ENCODE peak calls at places on chromosomes 1 and 21, in five cellular contexts. One of them, this sample, is unnamed.

GRCh38 chr21:43884012-43884860 is 19.2 kb downstream of the AGPAT3 start:
- DNase-seq in mesenchymal stem cell: peak; percentile 54
- DNase-seq in H9: peak; percentile 73
- DNase-seq in neuronal stem cell: no peak
- DNase-seq in H1: no peak
- DNase-seq in this sample: no peak

GRCh38 chr1:164767257-164768044 is 208.5 kb downstream of the PBX1 start:
- DNase-seq in mesenchymal stem cell: peak; percentile 87
- DNase-seq in neuronal stem cell: no peak
- DNase-seq in H1: no peak
- DNase-seq in H9: no peak
- DNase-seq in this sample: peak; percentile 98

GRCh38 chr21:44984428-44984791 is 44.6 kb downstream of the SLX9 start:
- DNase-seq in mesenchymal stem cell: no peak
- DNase-seq in H9: no peak
- DNase-seq in H1: no peak
- DNase-seq in neuronal stem cell: no peak
- DNase-seq in this sample: no peak

GRCh38 chr1:67586596-67586995 is 98.4 kb upstream of the GADD45A start:
- DNase-seq in H1: no peak
- DNase-seq in neuronal stem cell: no peak
- DNase-seq in H9: no peak
- DNase-seq in mesenchymal stem cell: no peak
- DNase-seq in this sample: peak; percentile 56

GRCh38 chr1:59560807-59561450 is 253.8 kb upstream of the HOOK1 start:
- DNase-seq in H9: no peak
- DNase-seq in neuronal stem cell: no peak
- DNase-seq in mesenchymal stem cell: no peak
- DNase-seq in H1: no peak
- DNase-seq in this sample: no peak

GRCh38 chr1:9494936-9495758 is 44.1 kb upstream of the SLC25A33 start:
- DNase-seq in neuronal stem cell: peak; percentile 68
- DNase-seq in H9: peak; percentile 79
- DNase-seq in mesenchymal stem cell: peak; percentile 35
- DNase-seq in H1: peak; percentile 38
- DNase-seq in this sample: peak; percentile 32

GRCh38 chr1:25197982-25198681 is 34.2 kb downstream of the SYF2 start:
- DNase-seq in H9: no peak
- DNase-seq in mesenchymal stem cell: no peak
- DNase-seq in H1: no peak
- DNase-seq in neuronal stem cell: no peak
- DNase-seq in this sample: no peak

GRCh38 chr1:38817958-38818705 is 41.4 kb downstream of the RRAGC start:
- DNase-seq in H1: no peak
- DNase-seq in neuronal stem cell: peak; percentile 76
- DNase-seq in mesenchymal stem cell: peak; percentile 31
- DNase-seq in H9: peak; percentile 79
- DNase-seq in this sample: no peak

GRCh38 chr21:27429612-27430361 is 462.9 kb upstream of the ADAMTS5 start:
- DNase-seq in H1: no peak
- DNase-seq in neuronal stem cell: no peak
- DNase-seq in H9: no peak
- DNase-seq in mesenchymal stem cell: peak; percentile 90
- DNase-seq in this sample: peak; percentile 83

GRCh38 chr1:89199515-89199914 is 773 bp upstream of the GBP4 start:
- DNase-seq in neuronal stem cell: no peak
- DNase-seq in H9: no peak
- DNase-seq in H1: no peak
- DNase-seq in mesenchymal stem cell: no peak
- DNase-seq in this sample: no peak

GRCh38 chr1:110260194-110260593 is 50.1 kb downstream of the KCNC4 start:
- DNase-seq in H9: no peak
- DNase-seq in H1: no peak
- DNase-seq in mesenchymal stem cell: no peak
- DNase-seq in neuronal stem cell: no peak
- DNase-seq in this sample: no peak

GRCh38 chr1:53249706-53250105 is 11.4 kb upstream of the MAGOH start:
- DNase-seq in H1: no peak
- DNase-seq in H9: no peak
- DNase-seq in mesenchymal stem cell: peak; percentile 50
- DNase-seq in neuronal stem cell: no peak
- DNase-seq in this sample: no peak

GRCh38 chr1:63643926-63644325 is 50.7 kb downstream of the PGM1 start:
- DNase-seq in H1: no peak
- DNase-seq in neuronal stem cell: no peak
- DNase-seq in H9: no peak
- DNase-seq in mesenchymal stem cell: no peak
- DNase-seq in this sample: no peak

GRCh38 chr1:57163332-57163731 is 197.5 kb upstream of the C8B start:
- DNase-seq in H1: no peak
- DNase-seq in neuronal stem cell: no peak
- DNase-seq in H9: no peak
- DNase-seq in mesenchymal stem cell: no peak
- DNase-seq in this sample: no peak

GRCh38 chr1:94970783-94971182 is 43.9 kb upstream of the CNN3 start:
- DNase-seq in neuronal stem cell: no peak
- DNase-seq in H1: no peak
- DNase-seq in H9: no peak
- DNase-seq in mesenchymal stem cell: no peak
- DNase-seq in this sample: no peak

GRCh38 chr21:21907271-21907670 is 909.1 kb downstream of the NCAM2 start:
- DNase-seq in neuronal stem cell: no peak
- DNase-seq in H1: no peak
- DNase-seq in H9: no peak
- DNase-seq in mesenchymal stem cell: no peak
- DNase-seq in this sample: no peak

GRCh38 chr1:203537806-203538464 is 44.0 kb downstream of the OPTC start:
- DNase-seq in H9: no peak
- DNase-seq in neuronal stem cell: no peak
- DNase-seq in H1: no peak
- DNase-seq in mesenchymal stem cell: no peak
- DNase-seq in this sample: peak; percentile 91

GRCh38 chr1:84299536-84300260 is 1.8 kb upstream of the SAMD13 start:
- DNase-seq in H1: no peak
- DNase-seq in neuronal stem cell: no peak
- DNase-seq in H9: no peak
- DNase-seq in mesenchymal stem cell: peak; percentile 26
- DNase-seq in this sample: peak; percentile 18

GRCh38 chr1:7408771-7409150 is 362.3 kb upstream of the VAMP3 start:
- DNase-seq in H9: peak; percentile 9
- DNase-seq in neuronal stem cell: no peak
- DNase-seq in mesenchymal stem cell: no peak
- DNase-seq in H1: no peak
- DNase-seq in this sample: no peak

GRCh38 chr1:94253456-94254042 is 16.2 kb upstream of the ARHGAP29 start:
- DNase-seq in mesenchymal stem cell: no peak
- DNase-seq in neuronal stem cell: no peak
- DNase-seq in H9: no peak
- DNase-seq in H1: no peak
- DNase-seq in this sample: no peak

GRCh38 chr1:198417041-198417440 is 123.4 kb downstream of the ATP6V1G3 start:
- DNase-seq in H1: no peak
- DNase-seq in neuronal stem cell: no peak
- DNase-seq in mesenchymal stem cell: no peak
- DNase-seq in H9: no peak
- DNase-seq in this sample: peak; percentile 16

GRCh38 chr1:55275976-55276375 is 60.8 kb upstream of the USP24 start:
- DNase-seq in H9: no peak
- DNase-seq in mesenchymal stem cell: peak; percentile 29
- DNase-seq in neuronal stem cell: no peak
- DNase-seq in H1: no peak
- DNase-seq in this sample: peak; percentile 28

GRCh38 chr21:45989355-45990048 is 7.9 kb downstream of the COL6A1 start:
- DNase-seq in mesenchymal stem cell: no peak
- DNase-seq in H1: no peak
- DNase-seq in neuronal stem cell: no peak
- DNase-seq in H9: no peak
- DNase-seq in this sample: no peak

GRCh38 chr1:211511947-211512346 is 20.0 kb upstream of the RD3 start:
- DNase-seq in H9: no peak
- DNase-seq in H1: no peak
- DNase-seq in neuronal stem cell: no peak
- DNase-seq in mesenchymal stem cell: no peak
- DNase-seq in this sample: peak; percentile 36

GRCh38 chr1:65255088-65256050 is 54.0 kb upstream of the DNAJC6 start:
- DNase-seq in neuronal stem cell: no peak
- DNase-seq in H9: peak; percentile 43
- DNase-seq in H1: no peak
- DNase-seq in mesenchymal stem cell: peak; percentile 50
- DNase-seq in this sample: no peak

GRCh38 chr1:116076831-116077230 is 34.4 kb upstream of the MAB21L3 start:
- DNase-seq in H1: no peak
- DNase-seq in mesenchymal stem cell: no peak
- DNase-seq in neuronal stem cell: no peak
- DNase-seq in H9: no peak
- DNase-seq in this sample: no peak

GRCh38 chr1:77096496-77097255 is 122.6 kb downstream of the PIGK start:
- DNase-seq in neuronal stem cell: no peak
- DNase-seq in H1: no peak
- DNase-seq in mesenchymal stem cell: no peak
- DNase-seq in H9: no peak
- DNase-seq in this sample: no peak

GRCh38 chr1:154474802-154475201 is 27.2 kb upstream of the TDRD10 start:
- DNase-seq in H9: no peak
- DNase-seq in mesenchymal stem cell: peak; percentile 81
- DNase-seq in H1: no peak
- DNase-seq in neuronal stem cell: no peak
- DNase-seq in this sample: peak; percentile 80

GRCh38 chr1:237186733-237187132 is 144.7 kb downstream of the RYR2 start:
- DNase-seq in H9: peak; percentile 55
- DNase-seq in H1: no peak
- DNase-seq in neuronal stem cell: no peak
- DNase-seq in mesenchymal stem cell: no peak
- DNase-seq in this sample: no peak

GRCh38 chr1:228083871-228084278 is 1.4 kb downstream of the ARF1 start:
- DNase-seq in mesenchymal stem cell: peak; percentile 56
- DNase-seq in neuronal stem cell: no peak
- DNase-seq in H1: no peak
- DNase-seq in H9: no peak
- DNase-seq in this sample: peak; percentile 22

DNA sequence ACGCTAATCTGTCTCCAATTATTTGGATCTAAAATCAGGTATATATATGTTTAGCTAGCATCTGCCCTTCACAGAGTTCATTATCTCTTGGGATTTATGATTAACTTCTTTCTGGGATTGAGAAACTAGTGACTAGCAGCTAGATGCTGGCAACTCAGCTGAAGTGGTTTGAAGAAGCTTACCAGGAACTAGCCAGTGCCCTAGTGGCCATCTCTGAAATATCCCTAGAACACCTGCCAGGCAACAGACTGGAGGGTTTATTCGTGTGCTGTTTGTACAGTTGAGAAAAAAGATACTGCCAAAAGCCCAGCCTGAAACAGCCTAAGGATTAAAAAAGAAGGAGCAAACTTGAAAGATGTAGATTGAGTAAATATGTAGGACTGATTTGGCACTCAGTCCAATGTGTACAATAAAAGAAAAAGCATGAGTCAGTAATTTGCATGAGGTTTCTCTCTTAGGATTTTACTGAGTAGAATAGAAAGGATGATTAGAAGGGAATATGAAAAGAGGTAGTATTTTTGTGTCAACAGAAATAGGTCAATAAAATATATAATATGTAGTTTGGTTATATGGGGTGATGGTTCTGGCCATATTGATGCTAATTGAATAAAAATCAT is 1144.6 kb upstream of the ADGRL2 start:
- DNase-seq in neuronal stem cell: no peak
- DNase-seq in mesenchymal stem cell: peak; percentile 25
- DNase-seq in H1: no peak
- DNase-seq in H9: peak; percentile 46
- DNase-seq in this sample: no peak
- H3K14ac ChIP-seq in neuronal stem cell: no peak overlapping the region
- H3K14ac ChIP-seq in mesenchymal stem cell: no peak overlapping the region
- H3K14ac ChIP-seq in H1: no peak overlapping the region
- H3K14ac ChIP-seq in H9: no peak overlapping the region
- H3K14ac ChIP-seq in this sample: no peak overlapping the region

GRCh38 chr1:184595609-184596008 is 159.0 kb downstream of the EDEM3 start:
- DNase-seq in neuronal stem cell: no peak
- DNase-seq in H9: no peak
- DNase-seq in H1: no peak
- DNase-seq in mesenchymal stem cell: peak; percentile 92
- DNase-seq in this sample: peak; percentile 85
- H3K14ac ChIP-seq in neuronal stem cell: no peak overlapping the region
- H3K14ac ChIP-seq in H9: no peak overlapping the region
- H3K14ac ChIP-seq in H1: no peak overlapping the region
- H3K14ac ChIP-seq in mesenchymal stem cell: no peak overlapping the region
- H3K14ac ChIP-seq in this sample: peak overlapping the region; percentile 61

GRCh38 chr1:69551476-69552324 is 16.0 kb upstream of the LRRC7 start:
- DNase-seq in mesenchymal stem cell: no peak
- DNase-seq in H9: no peak
- DNase-seq in H1: no peak
- DNase-seq in neuronal stem cell: no peak
- DNase-seq in this sample: no peak

DNA sequence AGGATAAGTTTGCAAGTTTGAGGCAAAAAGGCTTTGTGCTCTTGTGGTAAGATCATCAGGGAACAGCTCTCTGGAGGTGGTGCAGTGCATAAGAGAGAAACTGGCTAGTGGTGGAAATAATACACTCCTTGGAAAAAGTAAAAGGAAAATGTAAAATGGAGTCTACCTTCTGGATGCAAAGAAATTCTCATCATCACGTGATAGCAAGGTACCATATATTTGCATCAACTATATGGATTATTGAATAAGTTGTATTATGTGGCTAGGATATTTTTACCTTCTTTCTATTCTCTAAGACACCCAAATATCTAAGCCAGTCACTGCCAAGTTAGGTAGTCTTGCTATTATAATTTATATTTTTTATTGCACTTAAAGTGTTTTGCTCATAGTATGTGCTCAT is 14.0 kb upstream of the LRRC7 start:
- DNase-seq in H1: no peak
- DNase-seq in H9: no peak
- DNase-seq in mesenchymal stem cell: no peak
- DNase-seq in neuronal stem cell: no peak
- DNase-seq in this sample: no peak
- H3K14ac ChIP-seq in H1: no peak overlapping the region
- H3K14ac ChIP-seq in H9: no peak overlapping the region
- H3K14ac ChIP-seq in mesenchymal stem cell: no peak overlapping the region
- H3K14ac ChIP-seq in neuronal stem cell: no peak overlapping the region
- H3K14ac ChIP-seq in this sample: no peak overlapping the region

GRCh38 chr1:44673675-44674112 is 587 bp downstream of the TMEM53 start:
- DNase-seq in neuronal stem cell: no peak
- DNase-seq in H9: no peak
- DNase-seq in H1: no peak
- DNase-seq in mesenchymal stem cell: no peak
- DNase-seq in this sample: no peak
- H3K14ac ChIP-seq in neuronal stem cell: no peak overlapping the region
- H3K14ac ChIP-seq in H9: no peak overlapping the region
- H3K14ac ChIP-seq in H1: no peak overlapping the region
- H3K14ac ChIP-seq in mesenchymal stem cell: no peak overlapping the region
- H3K14ac ChIP-seq in this sample: peak overlapping the region; percentile 63